ENCODE peak calls at places on chromosomes 7 and 10, in six cellular contexts. One of them, this sample, is unnamed.

GRCh38 chr10:17053513-17053912 is 76.1 kb downstream of the CUBN start:
- DNase-seq in H1: no peak
- DNase-seq in astrocyte of the spinal cord: no peak
- DNase-seq in HL-60: no peak
- DNase-seq in skeletal muscle cell: no peak
- DNase-seq in endodermal cell: no peak
- DNase-seq in this sample: no peak

GRCh38 chr7:111958889-111959288 is 247.3 kb downstream of the DOCK4 start:
- DNase-seq in endodermal cell: no peak
- DNase-seq in HL-60: no peak
- DNase-seq in astrocyte of the spinal cord: no peak
- DNase-seq in skeletal muscle cell: no peak
- DNase-seq in H1: no peak
- DNase-seq in this sample: no peak

GRCh38 chr7:68122806-68123205 is 1126.2 kb downstream of the TYW1 start:
- DNase-seq in HL-60: no peak
- DNase-seq in H1: no peak
- DNase-seq in skeletal muscle cell: no peak
- DNase-seq in endodermal cell: no peak
- DNase-seq in astrocyte of the spinal cord: no peak
- DNase-seq in this sample: no peak

GRCh38 chr10:54559498-54559897 is 241.5 kb downstream of the PCDH15 start:
- DNase-seq in astrocyte of the spinal cord: peak; percentile 77
- DNase-seq in skeletal muscle cell: no peak
- DNase-seq in endodermal cell: no peak
- DNase-seq in HL-60: no peak
- DNase-seq in H1: no peak
- DNase-seq in this sample: peak; percentile 1

GRCh38 chr7:119706608-119707007 is 566.4 kb upstream of the KCND2 start:
- DNase-seq in endodermal cell: no peak
- DNase-seq in skeletal muscle cell: no peak
- DNase-seq in H1: no peak
- DNase-seq in astrocyte of the spinal cord: no peak
- DNase-seq in HL-60: no peak
- DNase-seq in this sample: no peak

GRCh38 chr10:132674311-132674710 is 111.6 kb downstream of the NKX6-2 start:
- DNase-seq in HL-60: no peak
- DNase-seq in astrocyte of the spinal cord: no peak
- DNase-seq in endodermal cell: peak; percentile 23
- DNase-seq in skeletal muscle cell: no peak
- DNase-seq in H1: no peak
- DNase-seq in this sample: no peak

GRCh38 chr7:48035967-48036478 is 680 bp downstream of the C7orf57 start:
- DNase-seq in HL-60: no peak
- DNase-seq in H1: no peak
- DNase-seq in skeletal muscle cell: no peak
- DNase-seq in endodermal cell: peak; percentile 72
- DNase-seq in astrocyte of the spinal cord: peak; percentile 35
- DNase-seq in this sample: no peak

GRCh38 chr10:47364366-47364765 is 16.2 kb downstream of the RBP3 start:
- DNase-seq in HL-60: no peak
- DNase-seq in endodermal cell: no peak
- DNase-seq in astrocyte of the spinal cord: no peak
- DNase-seq in skeletal muscle cell: no peak
- DNase-seq in H1: no peak
- DNase-seq in this sample: no peak

GRCh38 chr7:117211614-117212013 is 111.2 kb downstream of the WNT2 start:
- DNase-seq in skeletal muscle cell: no peak
- DNase-seq in endodermal cell: no peak
- DNase-seq in astrocyte of the spinal cord: no peak
- DNase-seq in H1: no peak
- DNase-seq in HL-60: no peak
- DNase-seq in this sample: no peak

GRCh38 chr10:99927719-99928280 is 81.9 kb downstream of the DNMBP start:
- DNase-seq in HL-60: no peak
- DNase-seq in endodermal cell: no peak
- DNase-seq in astrocyte of the spinal cord: no peak
- DNase-seq in H1: no peak
- DNase-seq in skeletal muscle cell: no peak
- DNase-seq in this sample: no peak

GRCh38 chr10:121942749-121943148 is 14.9 kb upstream of the ATE1 start:
- DNase-seq in astrocyte of the spinal cord: peak; percentile 93
- DNase-seq in H1: no peak
- DNase-seq in skeletal muscle cell: peak; percentile 98
- DNase-seq in HL-60: peak; percentile 92
- DNase-seq in endodermal cell: no peak
- DNase-seq in this sample: peak; percentile 69

GRCh38 chr7:24862461-24862860 is 105.2 kb upstream of the GSDME start:
- DNase-seq in HL-60: no peak
- DNase-seq in endodermal cell: no peak
- DNase-seq in H1: no peak
- DNase-seq in skeletal muscle cell: no peak
- DNase-seq in astrocyte of the spinal cord: no peak
- DNase-seq in this sample: no peak

GRCh38 chr7:72751978-72752377 is 76.0 kb downstream of the TYW1B start:
- DNase-seq in HL-60: no peak
- DNase-seq in skeletal muscle cell: no peak
- DNase-seq in H1: peak; percentile 7
- DNase-seq in astrocyte of the spinal cord: no peak
- DNase-seq in endodermal cell: peak; percentile 76
- DNase-seq in this sample: no peak

GRCh38 chr10:114379631-114380041 is 24.7 kb downstream of the AFAP1L2 start:
- DNase-seq in H1: no peak
- DNase-seq in endodermal cell: no peak
- DNase-seq in astrocyte of the spinal cord: peak; percentile 44
- DNase-seq in skeletal muscle cell: no peak
- DNase-seq in HL-60: no peak
- DNase-seq in this sample: no peak

GRCh38 chr10:53314856-53315255 is 542.3 kb upstream of the MBL2 start:
- DNase-seq in skeletal muscle cell: peak; percentile 92
- DNase-seq in HL-60: no peak
- DNase-seq in H1: no peak
- DNase-seq in endodermal cell: no peak
- DNase-seq in astrocyte of the spinal cord: peak; percentile 96
- DNase-seq in this sample: peak; percentile 87

GRCh38 chr10:63385254-63385653 is 80.5 kb downstream of the JMJD1C start:
- DNase-seq in astrocyte of the spinal cord: no peak
- DNase-seq in HL-60: no peak
- DNase-seq in skeletal muscle cell: no peak
- DNase-seq in endodermal cell: no peak
- DNase-seq in H1: no peak
- DNase-seq in this sample: no peak

GRCh38 chr7:73799282-73800141 is 29.4 kb upstream of the CLDN3 start:
- DNase-seq in HL-60: no peak
- DNase-seq in H1: no peak
- DNase-seq in astrocyte of the spinal cord: no peak
- DNase-seq in skeletal muscle cell: no peak
- DNase-seq in endodermal cell: no peak
- DNase-seq in this sample: no peak

GRCh38 chr7:131302876-131303707 is 24.6 kb upstream of the MKLN1 start:
- DNase-seq in H1: peak; percentile 29
- DNase-seq in HL-60: no peak
- DNase-seq in skeletal muscle cell: no peak
- DNase-seq in endodermal cell: peak; percentile 73
- DNase-seq in astrocyte of the spinal cord: peak; percentile 30
- DNase-seq in this sample: no peak

GRCh38 chr10:557792-558328 is 131.6 kb downstream of the DIP2C start:
- DNase-seq in HL-60: no peak
- DNase-seq in H1: no peak
- DNase-seq in astrocyte of the spinal cord: no peak
- DNase-seq in skeletal muscle cell: no peak
- DNase-seq in endodermal cell: peak; percentile 45
- DNase-seq in this sample: no peak

DNA sequence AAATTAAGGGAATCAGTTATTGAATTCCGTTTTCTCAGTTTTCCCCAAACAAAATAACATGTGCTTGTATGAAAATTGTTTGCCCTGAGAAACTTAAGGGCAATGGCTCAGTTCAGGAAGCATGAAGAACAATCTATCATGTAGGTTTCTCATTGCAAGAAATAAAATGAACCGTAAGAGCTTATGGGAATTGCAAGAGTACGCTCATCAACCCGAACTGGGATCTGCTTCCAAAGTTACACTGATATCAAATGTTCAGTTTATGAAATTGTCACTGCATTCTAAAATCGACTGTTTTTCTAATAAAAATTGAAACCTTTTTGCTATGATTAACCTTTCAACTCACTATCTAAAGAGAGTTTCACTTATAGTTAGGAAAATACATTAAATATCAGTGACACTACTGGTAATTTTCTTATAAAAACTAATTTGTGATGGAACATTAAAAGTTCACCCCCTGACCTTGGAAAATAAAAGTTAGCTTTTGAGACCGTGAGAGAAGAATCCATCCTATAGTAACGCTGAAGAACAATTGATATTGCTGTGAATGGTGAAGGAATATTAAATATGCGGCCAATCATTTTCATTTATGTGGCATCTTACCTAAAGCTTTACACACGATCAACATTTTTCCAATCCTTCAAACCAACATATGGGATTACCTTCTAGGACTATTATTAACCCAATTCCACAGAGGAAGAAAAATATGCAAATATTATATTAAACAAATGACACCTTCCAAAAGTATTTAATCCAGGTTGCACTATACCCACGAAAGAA is 2.3 kb downstream of the MEOX2 start:
- DNase-seq in HL-60: no peak
- DNase-seq in astrocyte of the spinal cord: no peak
- DNase-seq in H1: no peak
- DNase-seq in endodermal cell: no peak
- DNase-seq in skeletal muscle cell: no peak
- DNase-seq in this sample: no peak
- H3K4me3 ChIP-seq in HL-60: no peak overlapping the region
- H3K4me3 ChIP-seq in astrocyte of the spinal cord: peak overlapping the region; percentile 0
- H3K4me3 ChIP-seq in H1: no peak overlapping the region
- H3K4me3 ChIP-seq in endodermal cell: no peak overlapping the region
- H3K4me3 ChIP-seq in skeletal muscle cell: peak overlapping the region; percentile 64
- H3K4me3 ChIP-seq in this sample: no peak overlapping the region

DNA sequence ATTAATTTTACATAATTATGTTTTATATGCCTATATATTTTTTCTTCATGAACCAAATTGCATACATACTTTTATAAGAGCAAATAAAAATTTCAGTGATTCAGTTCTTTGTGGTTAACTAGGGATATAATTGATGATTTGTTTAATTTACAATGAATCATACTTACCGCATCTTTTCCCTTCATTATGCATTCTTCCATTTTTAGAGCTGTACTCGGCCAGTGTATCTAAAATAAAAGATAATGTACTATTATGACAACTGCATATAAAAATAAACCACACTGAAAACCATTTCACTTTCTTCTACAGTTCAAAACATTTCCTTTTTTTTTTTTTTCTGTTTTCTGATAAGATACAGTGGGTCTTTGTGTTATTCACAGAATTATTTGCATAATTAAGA is 179.9 kb downstream of the SEMA3E start:
- DNase-seq in astrocyte of the spinal cord: peak; percentile 62
- DNase-seq in endodermal cell: no peak
- DNase-seq in skeletal muscle cell: no peak
- DNase-seq in H1: no peak
- DNase-seq in HL-60: no peak
- DNase-seq in this sample: peak; percentile 21
- H3K4me3 ChIP-seq in astrocyte of the spinal cord: no peak overlapping the region
- H3K4me3 ChIP-seq in endodermal cell: no peak overlapping the region
- H3K4me3 ChIP-seq in skeletal muscle cell: no peak overlapping the region
- H3K4me3 ChIP-seq in H1: no peak overlapping the region
- H3K4me3 ChIP-seq in HL-60: no peak overlapping the region
- H3K4me3 ChIP-seq in this sample: no peak overlapping the region

GRCh38 chr7:100968650-100969049 is 715 bp upstream of the MUC12 start:
- DNase-seq in H1: no peak
- DNase-seq in endodermal cell: no peak
- DNase-seq in HL-60: no peak
- DNase-seq in skeletal muscle cell: no peak
- DNase-seq in astrocyte of the spinal cord: no peak
- DNase-seq in this sample: no peak
- H3K4me3 ChIP-seq in H1: no peak overlapping the region
- H3K4me3 ChIP-seq in endodermal cell: no peak overlapping the region
- H3K4me3 ChIP-seq in HL-60: no peak overlapping the region
- H3K4me3 ChIP-seq in skeletal muscle cell: no peak overlapping the region
- H3K4me3 ChIP-seq in astrocyte of the spinal cord: no peak overlapping the region
- H3K4me3 ChIP-seq in this sample: no peak overlapping the region

GRCh38 chr7:33654641-33655040 is 250.7 kb upstream of the BMPER start:
- DNase-seq in endodermal cell: no peak
- DNase-seq in H1: no peak
- DNase-seq in astrocyte of the spinal cord: no peak
- DNase-seq in HL-60: no peak
- DNase-seq in skeletal muscle cell: no peak
- DNase-seq in this sample: no peak
- H3K4me3 ChIP-seq in endodermal cell: no peak overlapping the region
- H3K4me3 ChIP-seq in H1: no peak overlapping the region
- H3K4me3 ChIP-seq in astrocyte of the spinal cord: no peak overlapping the region
- H3K4me3 ChIP-seq in HL-60: no peak overlapping the region
- H3K4me3 ChIP-seq in skeletal muscle cell: no peak overlapping the region
- H3K4me3 ChIP-seq in this sample: no peak overlapping the region

GRCh38 chr10:22344781-22345300 is 455 bp upstream of the SPAG6 start:
- DNase-seq in astrocyte of the spinal cord: no peak
- DNase-seq in H1: no peak
- DNase-seq in HL-60: no peak
- DNase-seq in skeletal muscle cell: no peak
- DNase-seq in endodermal cell: no peak
- DNase-seq in this sample: no peak
- H3K4me3 ChIP-seq in astrocyte of the spinal cord: no peak overlapping the region
- H3K4me3 ChIP-seq in H1: peak overlapping the region; percentile 57
- H3K4me3 ChIP-seq in HL-60: peak overlapping the region; percentile 20
- H3K4me3 ChIP-seq in skeletal muscle cell: no peak overlapping the region
- H3K4me3 ChIP-seq in endodermal cell: peak overlapping the region; percentile 69
- H3K4me3 ChIP-seq in this sample: no peak overlapping the region

GRCh38 chr10:34627331-34627730 is 187.8 kb downstream of the PARD3 start:
- DNase-seq in HL-60: no peak
- DNase-seq in astrocyte of the spinal cord: no peak
- DNase-seq in endodermal cell: no peak
- DNase-seq in skeletal muscle cell: no peak
- DNase-seq in H1: no peak
- DNase-seq in this sample: no peak
- H3K4me3 ChIP-seq in HL-60: no peak overlapping the region
- H3K4me3 ChIP-seq in astrocyte of the spinal cord: no peak overlapping the region
- H3K4me3 ChIP-seq in endodermal cell: no peak overlapping the region
- H3K4me3 ChIP-seq in skeletal muscle cell: no peak overlapping the region
- H3K4me3 ChIP-seq in H1: no peak overlapping the region
- H3K4me3 ChIP-seq in this sample: no peak overlapping the region

GRCh38 chr7:95628831-95629439 is 32.6 kb upstream of the PDK4 start:
- DNase-seq in astrocyte of the spinal cord: peak; percentile 30
- DNase-seq in H1: no peak
- DNase-seq in skeletal muscle cell: peak; percentile 44
- DNase-seq in HL-60: no peak
- DNase-seq in endodermal cell: no peak
- DNase-seq in this sample: no peak
- H3K4me3 ChIP-seq in astrocyte of the spinal cord: no peak overlapping the region
- H3K4me3 ChIP-seq in H1: no peak overlapping the region
- H3K4me3 ChIP-seq in skeletal muscle cell: no peak overlapping the region
- H3K4me3 ChIP-seq in HL-60: no peak overlapping the region
- H3K4me3 ChIP-seq in endodermal cell: no peak overlapping the region
- H3K4me3 ChIP-seq in this sample: no peak overlapping the region